ENCODE peak calls at places on chromosomes 13 and 19, in five cellular contexts. R is astrocyte; Z is cardiac fibroblast; B is stimulated activated CD8-positive, alpha-beta memory T cell treated with anti-CD3 and anti-CD28 coated beads, Interleukin-2, amount 100 ng/mL, for 48 hours; H is stimulated activated CD4-positive, alpha-beta T cell treated with anti-CD3 and anti-CD28 coated beads, TNF-alpha, amount 100 ng/mL, for 48 hours. X is an unnamed sample.

GRCh38 chr19:1177322-1178114 is 3.5 kb upstream of the SBNO2 start:
- DNase-seq in R (peak), Z (peak), B (no peak), H (no peak), X (no peak)

GRCh38 chr13:61002686-61003085 is 413.0 kb downstream of the PCDH20 start:
- DNase-seq in R (no peak), Z (no peak), B (no peak), H (no peak), X (no peak)

GRCh38 chr13:110044521-110045200 is 258.3 kb upstream of the IRS2 start:
- DNase-seq in R (peak), Z (peak), B (no peak), H (no peak), X (no peak)

GRCh38 chr19:19303411-19303810 is 16.9 kb downstream of the SUGP1 start:
- DNase-seq in R (no peak), Z (no peak), B (no peak), H (no peak), X (no peak)

GRCh38 chr13:33123066-33123940 is 107.1 kb downstream of the KL start:
- DNase-seq in R (peak), Z (peak), B (no peak), H (no peak), X (peak)

GRCh38 chr13:105030851-105031250 is 1504.6 kb downstream of the EFNB2 start:
- DNase-seq in R (no peak), Z (no peak), B (no peak), H (no peak), X (no peak)

GRCh38 chr13:104949840-104950805 is 1585.3 kb downstream of the EFNB2 start:
- DNase-seq in R (peak), Z (peak), B (no peak), H (no peak), X (no peak)

GRCh38 chr13:90232291-90232690 is 1115.2 kb upstream of the MIR17HG start:
- DNase-seq in R (no peak), Z (no peak), B (no peak), H (no peak), X (no peak)

GRCh38 chr19:31718041-31718440 is 368.8 kb upstream of the TSHZ3 start:
- DNase-seq in R (peak), Z (peak), B (no peak), H (no peak), X (no peak)

GRCh38 chr13:51814071-51814470 is 10.1 kb upstream of the DHRS12 start:
- DNase-seq in R (no peak), Z (no peak), B (no peak), H (no peak), X (no peak)

GRCh38 chr19:2083174-2083854 is 12.8 kb downstream of the MOB3A start:
- DNase-seq in R (no peak), Z (no peak), B (peak), H (peak), X (no peak)

GRCh38 chr13:36509369-36509768 is 77.1 kb downstream of the CCNA1 start:
- DNase-seq in R (no peak), Z (no peak), B (no peak), H (no peak), X (no peak)

GRCh38 chr19:42207767-42208259 is 9.7 kb downstream of the DEDD2 start:
- DNase-seq in R (peak), Z (peak), B (no peak), H (no peak), X (no peak)

GRCh38 chr13:45142440-45143345 is 22.4 kb downstream of the GTF2F2 start:
- DNase-seq in R (no peak), Z (no peak), B (no peak), H (no peak), X (no peak)

GRCh38 chr19:10855879-10856522 is 7.8 kb downstream of the C19orf38 start:
- DNase-seq in R (no peak), Z (peak), B (no peak), H (no peak), X (no peak)

GRCh38 chr19:30249911-30250310 is 122.3 kb upstream of the ZNF536 start:
- DNase-seq in R (no peak), Z (no peak), B (no peak), H (no peak), X (no peak)

GRCh38 chr13:21799671-21800070 is 128.8 kb downstream of the FGF9 start:
- DNase-seq in R (no peak), Z (no peak), B (no peak), H (no peak), X (no peak)

GRCh38 chr19:33290082-33290815 is 12.1 kb downstream of the CEBPA start:
- DNase-seq in R (no peak), Z (no peak), B (no peak), H (no peak), X (no peak)

GRCh38 chr13:89688908-89689307 is 1658.6 kb upstream of the MIR17HG start:
- DNase-seq in R (peak), Z (peak), B (no peak), H (no peak), X (no peak)

GRCh38 chr13:51729853-51730553 is 74.0 kb downstream of the DHRS12 start:
- DNase-seq in R (peak), Z (peak), B (peak), H (peak), X (no peak)

GRCh38 chr19:19459707-19460251 is 54.3 kb downstream of the GATAD2A start:
- DNase-seq in R (peak), Z (peak), B (peak), H (peak), X (peak)

X was measured in CMK.